ENCODE peak calls at places on chromosomes 2 and 18, in seven cellular contexts. E is adrenal gland; A is stimulated activated CD4-positive, alpha-beta T cell treated with anti-CD3 and anti-CD28 coated beads, Interleukin-2, amount 100 ng/mL, for 48 hours; J is activated CD4-positive, alpha-beta memory T cell treated with anti-CD3 and anti-CD28 coated beads for 36 hours; B is GM20000; D is NCI-H2171 treated with DMSO at 0.1 percent for 48 hours; O is PC-3. W is an unnamed sample.

GRCh38 chr18:54229660-54230059 is 5.2 kb upstream of the MBD2 start:
- DNase-seq in A (no peak), B (peak), E (no peak), O (no peak), D (no peak), J (peak), W (no peak)

GRCh38 chr2:74206180-74206688 is 7.8 kb downstream of the MTHFD2 start:
- DNase-seq in J (peak), D (no peak), E (no peak), B (peak), A (no peak), O (peak), W (no peak)

GRCh38 chr2:74648009-74648443 is at the start of gene M1AP:
- DNase-seq in D (no peak), E (no peak), B (peak), A (no peak), J (no peak), O (no peak), W (no peak)

GRCh38 chr2:218995972-218996644 is 2.9 kb upstream of the CRYBA2 start:
- DNase-seq in O (peak), B (peak), A (peak), E (peak), J (peak), D (peak), W (no peak)

GRCh38 chr2:175036582-175037018 is 31.4 kb upstream of the CHN1 start:
- DNase-seq in E (no peak), O (peak), D (peak), A (no peak), B (peak), J (no peak), W (no peak)

GRCh38 chr2:98731709-98732349 is 897 bp upstream of the MGAT4A start:
- DNase-seq in D (no peak), E (no peak), A (no peak), J (no peak), B (no peak), O (no peak), W (no peak)

GRCh38 chr2:152647417-152648010 is 69.7 kb downstream of the PRPF40A start:
- DNase-seq in J (no peak), B (no peak), D (no peak), O (no peak), E (peak), A (no peak), W (no peak)

GRCh38 chr2:240596491-240596931 is 10.0 kb downstream of the CAPN10 start:
- DNase-seq in B (no peak), E (peak), A (no peak), J (no peak), O (no peak), D (no peak), W (no peak)

GRCh38 chr18:78781601-78781960 is 198.0 kb upstream of the SALL3 start:
- DNase-seq in A (no peak), J (no peak), O (no peak), B (no peak), D (no peak), E (no peak), W (no peak)

GRCh38 chr2:149192425-149192824 is 138.0 kb upstream of the LYPD6 start:
- DNase-seq in E (no peak), B (no peak), A (no peak), D (no peak), O (no peak), J (no peak), W (no peak)

GRCh38 chr2:221997100-221997499 is 301.7 kb downstream of the PAX3 start:
- DNase-seq in B (no peak), O (peak), E (no peak), A (no peak), J (no peak), D (no peak), W (no peak)

GRCh38 chr2:95372216-95372829 is 30.2 kb upstream of the FAHD2A start:
- DNase-seq in E (no peak), A (no peak), D (no peak), B (no peak), J (no peak), O (no peak), W (no peak)

GRCh38 chr2:227365833-227366232 is 13.3 kb downstream of the TM4SF20 start:
- DNase-seq in D (no peak), O (no peak), J (no peak), A (no peak), B (no peak), E (no peak), W (no peak)

GRCh38 chr2:9738062-9738717 is 105.1 kb upstream of the TAF1B start:
- DNase-seq in A (no peak), D (no peak), B (no peak), J (no peak), O (no peak), E (no peak), W (no peak)